ENCODE peak calls at places on chromosomes 3 and 15, in nine cellular contexts. W is GM10248; U is lower lobe of right lung; Z is activated gamma-delta T cell treated with Interleukin-2 at 50 U/mL for 16 hours; K is choroid plexus epithelial cell; Y is stimulated activated CD8-positive, alpha-beta memory T cell treated with anti-CD3 and anti-CD28 coated beads, Interleukin-12 subunit alpha, Interleukin-12 subunit beta, amount 100 ng/mL, for 4 hours; N is stimulated activated CD4-positive, alpha-beta T cell treated with anti-CD3 and anti-CD28 coated beads, Interleukin-12 subunit alpha, Interleukin-12 subunit beta, amount 100 ng/mL, for 4 hours; L is fibroblast of pulmonary artery; F is osteocyte. S is an unnamed sample.

GRCh38 chr15:59501531-59502113 is 63.6 kb downstream of the FAM81A start:
- DNase-seq in W (peak), U (no peak), Z (no peak), K (peak), Y (no peak), N (no peak), L (peak), F (no peak), S (peak)

GRCh38 chr15:43492266-43492665 is 690 bp downstream of the TP53BP1 start:
- DNase-seq in W (no peak), U (no peak), Z (no peak), K (no peak), Y (no peak), N (no peak), L (no peak), F (no peak), S (no peak)

GRCh38 chr3:145915787-145916186 is 245.2 kb downstream of the PLOD2 start:
- DNase-seq in W (no peak), U (no peak), Z (no peak), K (no peak), Y (no peak), N (no peak), L (no peak), F (no peak), S (no peak)

GRCh38 chr3:183895296-183895695 is 10.6 kb upstream of the PARL start:
- DNase-seq in W (peak), U (no peak), Z (no peak), K (peak), Y (no peak), N (no peak), L (peak), F (no peak), S (no peak)

GRCh38 chr3:123758081-123758564 is 126.0 kb downstream of the MYLK start:
- DNase-seq in W (no peak), U (no peak), Z (no peak), K (peak), Y (no peak), N (no peak), L (no peak), F (peak), S (no peak)

GRCh38 chr3:149566296-149566945 is 91.4 kb downstream of the WWTR1 start:
- DNase-seq in W (no peak), U (no peak), Z (no peak), K (peak), Y (no peak), N (no peak), L (no peak), F (no peak), S (no peak)

GRCh38 chr3:102237838-102238237 is 197.0 kb upstream of the ZPLD1 start:
- DNase-seq in W (no peak), U (no peak), Z (no peak), K (no peak), Y (no peak), N (no peak), L (no peak), F (no peak), S (no peak)

GRCh38 chr15:24878153-24878552 is 76.6 kb upstream of the SNRPN start:
- DNase-seq in W (no peak), U (peak), Z (no peak), K (peak), Y (no peak), N (no peak), L (peak), F (no peak), S (no peak)

GRCh38 chr15:65837301-65838283 is 31.7 kb upstream of the RAB11A start:
- DNase-seq in W (no peak), U (no peak), Z (no peak), K (no peak), Y (no peak), N (no peak), L (no peak), F (no peak), S (no peak)

GRCh38 chr3:134772591-134772990 is 22.5 kb upstream of the EPHB1 start:
- DNase-seq in W (no peak), U (no peak), Z (no peak), K (no peak), Y (no peak), N (no peak), L (no peak), F (peak), S (no peak)

GRCh38 chr15:67736810-67737209 is 88.5 kb upstream of the SKOR1 start:
- DNase-seq in W (no peak), U (no peak), Z (no peak), K (no peak), Y (no peak), N (no peak), L (no peak), F (no peak), S (no peak)

GRCh38 chr3:58526124-58526957 is 10.6 kb downstream of the ACOX2 start:
- DNase-seq in W (no peak), U (no peak), Z (no peak), K (peak), Y (no peak), N (no peak), L (peak), F (no peak), S (no peak)

GRCh38 chr15:85707519-85708338 is 87.0 kb downstream of the KLHL25 start:
- DNase-seq in W (no peak), U (no peak), Z (no peak), K (peak), Y (no peak), N (no peak), L (peak), F (no peak), S (no peak)

GRCh38 chr3:59401924-59402323 is 352.1 kb upstream of the CFAP20DC start:
- DNase-seq in W (no peak), U (no peak), Z (no peak), K (no peak), Y (no peak), N (no peak), L (no peak), F (no peak), S (no peak)

GRCh38 chr3:27324695-27325094 is 44.5 kb downstream of the NEK10 start:
- DNase-seq in W (no peak), U (no peak), Z (no peak), K (peak), Y (no peak), N (no peak), L (no peak), F (no peak), S (no peak)

GRCh38 chr3:11898611-11899325 is 52.1 kb upstream of the TAMM41 start:
- DNase-seq in W (no peak), U (no peak), Z (no peak), K (no peak), Y (no peak), N (no peak), L (no peak), F (no peak), S (no peak)

GRCh38 chr15:43789409-43789808 is 2.7 kb upstream of the SERF2 start:
- DNase-seq in W (no peak), U (no peak), Z (no peak), K (no peak), Y (no peak), N (no peak), L (no peak), F (no peak), S (no peak)

GRCh38 chr3:143897558-143898305 is 49.5 kb upstream of the SLC9A9 start:
- DNase-seq in W (no peak), U (no peak), Z (no peak), K (peak), Y (no peak), N (no peak), L (peak), F (no peak), S (no peak)

GRCh38 chr3:134883697-134884385 is 88.8 kb downstream of the EPHB1 start:
- DNase-seq in W (no peak), U (no peak), Z (no peak), K (no peak), Y (no peak), N (no peak), L (no peak), F (no peak), S (no peak)

GRCh38 chr3:69324362-69325025 is 61.4 kb downstream of the FRMD4B start:
- DNase-seq in W (no peak), U (no peak), Z (no peak), K (no peak), Y (no peak), N (no peak), L (peak), F (no peak), S (no peak)

GRCh38 chr3:87442460-87442859 is 166.1 kb upstream of the POU1F1 start:
- DNase-seq in W (no peak), U (no peak), Z (no peak), K (no peak), Y (no peak), N (no peak), L (no peak), F (no peak), S (no peak)

GRCh38 chr15:40859206-40859851 is 14.7 kb downstream of the RHOV start:
- DNase-seq in W (peak), U (peak), Z (peak), K (peak), Y (peak), N (peak), L (peak), F (peak), S (peak)

GRCh38 chr3:114328345-114328744 is 34.5 kb downstream of the TIGIT start:
- DNase-seq in W (no peak), U (no peak), Z (no peak), K (no peak), Y (no peak), N (no peak), L (no peak), F (no peak), S (no peak)

GRCh38 chr3:46902188-46902631 is 24.7 kb downstream of the PTH1R start:
- DNase-seq in W (no peak), U (peak), Z (no peak), K (no peak), Y (no peak), N (no peak), L (no peak), F (no peak), S (no peak)

GRCh38 chr3:115834068-115834467 is 210.8 kb downstream of the GAP43 start:
- DNase-seq in W (no peak), U (no peak), Z (no peak), K (peak), Y (no peak), N (no peak), L (peak), F (no peak), S (no peak)

GRCh38 chr3:55555866-55556621 is 68.9 kb upstream of the WNT5A start:
- DNase-seq in W (no peak), U (no peak), Z (no peak), K (peak), Y (no peak), N (no peak), L (peak), F (no peak), S (no peak)

GRCh38 chr15:75024102-75024636 is 779 bp downstream of the PPCDC start:
- DNase-seq in W (no peak), U (no peak), Z (no peak), K (peak), Y (no peak), N (no peak), L (peak), F (no peak), S (no peak)

GRCh38 chr3:173732237-173732636 is 334.7 kb downstream of the NLGN1 start:
- DNase-seq in W (no peak), U (no peak), Z (no peak), K (no peak), Y (no peak), N (no peak), L (no peak), F (no peak), S (no peak)

GRCh38 chr15:85591622-85592021 is 203.1 kb downstream of the KLHL25 start:
- DNase-seq in W (no peak), U (no peak), Z (no peak), K (no peak), Y (no peak), N (no peak), L (no peak), F (no peak), S (no peak)

GRCh38 chr15:65942436-65942835 is 73.1 kb downstream of the RAB11A start:
- DNase-seq in W (no peak), U (no peak), Z (no peak), K (peak), Y (no peak), N (no peak), L (no peak), F (no peak), S (no peak)

GRCh38 chr3:101851833-101852232 is 2.5 kb downstream of the NFKBIZ start:
- DNase-seq in W (no peak), U (no peak), Z (no peak), K (no peak), Y (no peak), N (no peak), L (no peak), F (no peak), S (no peak)

GRCh38 chr15:47903369-47903768 is 186.1 kb downstream of the SEMA6D start:
- DNase-seq in W (no peak), U (no peak), Z (no peak), K (no peak), Y (no peak), N (no peak), L (no peak), F (no peak), S (no peak)

GRCh38 chr3:125496701-125497100 is 23.3 kb downstream of the SNX4 start:
- DNase-seq in W (no peak), U (no peak), Z (no peak), K (no peak), Y (no peak), N (no peak), L (no peak), F (no peak), S (no peak)

GRCh38 chr15:48644827-48645557 is 517 bp downstream of the FBN1 start:
- DNase-seq in W (peak), U (peak), Z (no peak), K (peak), Y (no peak), N (no peak), L (peak), F (peak), S (no peak)

GRCh38 chr3:30607032-30607833 is 832 bp downstream of the TGFBR2 start:
- DNase-seq in W (peak), U (peak), Z (peak), K (peak), Y (peak), N (peak), L (peak), F (no peak), S (no peak)

GRCh38 chr3:152037953-152038352 is 164.5 kb downstream of the SUCNR1 start:
- DNase-seq in W (no peak), U (no peak), Z (no peak), K (no peak), Y (no peak), N (no peak), L (no peak), F (no peak), S (no peak)

GRCh38 chr3:98188553-98188952 is 22.1 kb downstream of the OR5H15 start:
- DNase-seq in W (peak), U (no peak), Z (no peak), K (peak), Y (no peak), N (no peak), L (no peak), F (no peak), S (peak)

GRCh38 chr3:43477600-43477999 is 144.2 kb downstream of the ANO10 start:
- DNase-seq in W (no peak), U (peak), Z (peak), K (no peak), Y (peak), N (peak), L (no peak), F (no peak), S (no peak)

GRCh38 chr3:107085261-107085660 is 292.0 kb upstream of the CCDC54 start:
- DNase-seq in W (no peak), U (no peak), Z (no peak), K (no peak), Y (no peak), N (no peak), L (peak), F (no peak), S (no peak)